ENCODE peak calls at places on chromosome 6, in ten cellular contexts. One of them, this sample, is unnamed.

GRCh38 chr6:167699141-167700036 is 127.3 kb upstream of the AFDN start:
- DNase-seq in body of pancreas: peak; percentile 69
- DNase-seq in heart left ventricle: peak; percentile 89
- DNase-seq in stomach: peak; percentile 49
- DNase-seq in H1: no peak
- DNase-seq in ovary: no peak
- DNase-seq in A549: no peak
- DNase-seq in breast epithelium: no peak
- DNase-seq in uterus: peak; percentile 73
- DNase-seq in NB4: peak; percentile 78
- DNase-seq in this sample: peak; percentile 18

GRCh38 chr6:50062051-50062450 is 12.3 kb upstream of the DEFB112 start:
- DNase-seq in body of pancreas: no peak
- DNase-seq in heart left ventricle: no peak
- DNase-seq in stomach: no peak
- DNase-seq in H1: no peak
- DNase-seq in ovary: no peak
- DNase-seq in A549: peak; percentile 7
- DNase-seq in breast epithelium: no peak
- DNase-seq in uterus: no peak
- DNase-seq in NB4: peak; percentile 7
- DNase-seq in this sample: no peak

GRCh38 chr6:20906938-20907337 is 372.7 kb downstream of the CDKAL1 start:
- DNase-seq in body of pancreas: no peak
- DNase-seq in heart left ventricle: no peak
- DNase-seq in stomach: no peak
- DNase-seq in H1: no peak
- DNase-seq in ovary: no peak
- DNase-seq in A549: peak; percentile 7
- DNase-seq in breast epithelium: no peak
- DNase-seq in uterus: no peak
- DNase-seq in NB4: peak; percentile 82
- DNase-seq in this sample: no peak

GRCh38 chr6:166461821-166462460 is 79.2 kb upstream of the MPC1 start:
- DNase-seq in body of pancreas: no peak
- DNase-seq in heart left ventricle: no peak
- DNase-seq in stomach: no peak
- DNase-seq in H1: no peak
- DNase-seq in ovary: no peak
- DNase-seq in A549: no peak
- DNase-seq in breast epithelium: no peak
- DNase-seq in uterus: no peak
- DNase-seq in NB4: no peak
- DNase-seq in this sample: no peak

GRCh38 chr6:165986647-165987482 is 180.8 kb downstream of the TBXT start:
- DNase-seq in body of pancreas: no peak
- DNase-seq in heart left ventricle: no peak
- DNase-seq in stomach: no peak
- DNase-seq in H1: no peak
- DNase-seq in ovary: peak; percentile 59
- DNase-seq in A549: peak; percentile 65
- DNase-seq in breast epithelium: no peak
- DNase-seq in uterus: no peak
- DNase-seq in NB4: peak; percentile 29
- DNase-seq in this sample: no peak

GRCh38 chr6:131858765-131859490 is 51.1 kb downstream of the ENPP1 start:
- DNase-seq in body of pancreas: no peak
- DNase-seq in heart left ventricle: no peak
- DNase-seq in stomach: no peak
- DNase-seq in H1: no peak
- DNase-seq in ovary: no peak
- DNase-seq in A549: no peak
- DNase-seq in breast epithelium: no peak
- DNase-seq in uterus: no peak
- DNase-seq in NB4: no peak
- DNase-seq in this sample: no peak

GRCh38 chr6:121305957-121306607 is 28.2 kb downstream of the TBC1D32 start:
- DNase-seq in body of pancreas: no peak
- DNase-seq in heart left ventricle: no peak
- DNase-seq in stomach: no peak
- DNase-seq in H1: no peak
- DNase-seq in ovary: no peak
- DNase-seq in A549: peak; percentile 46
- DNase-seq in breast epithelium: no peak
- DNase-seq in uterus: no peak
- DNase-seq in NB4: peak; percentile 58
- DNase-seq in this sample: no peak

GRCh38 chr6:67663105-67663895 is 971.8 kb upstream of the ADGRB3 start:
- DNase-seq in body of pancreas: no peak
- DNase-seq in heart left ventricle: no peak
- DNase-seq in stomach: no peak
- DNase-seq in H1: no peak
- DNase-seq in ovary: no peak
- DNase-seq in A549: no peak
- DNase-seq in breast epithelium: no peak
- DNase-seq in uterus: no peak
- DNase-seq in NB4: no peak
- DNase-seq in this sample: no peak

GRCh38 chr6:109453594-109454482 is 1.7 kb downstream of the MICAL1 start:
- DNase-seq in body of pancreas: no peak
- DNase-seq in heart left ventricle: no peak
- DNase-seq in stomach: no peak
- DNase-seq in H1: no peak
- DNase-seq in ovary: no peak
- DNase-seq in A549: no peak
- DNase-seq in breast epithelium: no peak
- DNase-seq in uterus: peak; percentile 49
- DNase-seq in NB4: peak; percentile 67
- DNase-seq in this sample: no peak

GRCh38 chr6:15368186-15368585 is 122.3 kb downstream of the JARID2 start:
- DNase-seq in body of pancreas: no peak
- DNase-seq in heart left ventricle: no peak
- DNase-seq in stomach: no peak
- DNase-seq in H1: no peak
- DNase-seq in ovary: no peak
- DNase-seq in A549: no peak
- DNase-seq in breast epithelium: no peak
- DNase-seq in uterus: no peak
- DNase-seq in NB4: peak; percentile 69
- DNase-seq in this sample: no peak

GRCh38 chr6:129252377-129253071 is 369.6 kb downstream of the LAMA2 start:
- DNase-seq in body of pancreas: no peak
- DNase-seq in heart left ventricle: no peak
- DNase-seq in stomach: no peak
- DNase-seq in H1: no peak
- DNase-seq in ovary: no peak
- DNase-seq in A549: no peak
- DNase-seq in breast epithelium: no peak
- DNase-seq in uterus: no peak
- DNase-seq in NB4: no peak
- DNase-seq in this sample: no peak

GRCh38 chr6:169173532-169174268 is 79.9 kb downstream of the THBS2 start:
- DNase-seq in body of pancreas: no peak
- DNase-seq in heart left ventricle: no peak
- DNase-seq in stomach: no peak
- DNase-seq in H1: no peak
- DNase-seq in ovary: no peak
- DNase-seq in A549: no peak
- DNase-seq in breast epithelium: no peak
- DNase-seq in uterus: no peak
- DNase-seq in NB4: no peak
- DNase-seq in this sample: no peak

GRCh38 chr6:119259027-119259426 is 90.5 kb downstream of the MAN1A1 start:
- DNase-seq in body of pancreas: no peak
- DNase-seq in heart left ventricle: no peak
- DNase-seq in stomach: no peak
- DNase-seq in H1: no peak
- DNase-seq in ovary: no peak
- DNase-seq in A549: no peak
- DNase-seq in breast epithelium: no peak
- DNase-seq in uterus: no peak
- DNase-seq in NB4: no peak
- DNase-seq in this sample: no peak

GRCh38 chr6:24809728-24810127 is 11.0 kb upstream of the ARMH2 start:
- DNase-seq in body of pancreas: no peak
- DNase-seq in heart left ventricle: no peak
- DNase-seq in stomach: no peak
- DNase-seq in H1: no peak
- DNase-seq in ovary: no peak
- DNase-seq in A549: no peak
- DNase-seq in breast epithelium: no peak
- DNase-seq in uterus: no peak
- DNase-seq in NB4: no peak
- DNase-seq in this sample: no peak
- TF ChIP-seq POLR2A in body of pancreas: no peak
- TF ChIP-seq POLR2A in heart left ventricle: no peak
- TF ChIP-seq POLR2A in stomach: no peak
- TF ChIP-seq POLR2A in H1: no peak
- TF ChIP-seq POLR2A in ovary: no peak
- TF ChIP-seq POLR2A in A549: no peak
- TF ChIP-seq POLR2A in breast epithelium: no peak
- TF ChIP-seq POLR2A in uterus: no peak
- TF ChIP-seq POLR2A in NB4: no peak
- TF ChIP-seq POLR2A in this sample: no peak

DNA sequence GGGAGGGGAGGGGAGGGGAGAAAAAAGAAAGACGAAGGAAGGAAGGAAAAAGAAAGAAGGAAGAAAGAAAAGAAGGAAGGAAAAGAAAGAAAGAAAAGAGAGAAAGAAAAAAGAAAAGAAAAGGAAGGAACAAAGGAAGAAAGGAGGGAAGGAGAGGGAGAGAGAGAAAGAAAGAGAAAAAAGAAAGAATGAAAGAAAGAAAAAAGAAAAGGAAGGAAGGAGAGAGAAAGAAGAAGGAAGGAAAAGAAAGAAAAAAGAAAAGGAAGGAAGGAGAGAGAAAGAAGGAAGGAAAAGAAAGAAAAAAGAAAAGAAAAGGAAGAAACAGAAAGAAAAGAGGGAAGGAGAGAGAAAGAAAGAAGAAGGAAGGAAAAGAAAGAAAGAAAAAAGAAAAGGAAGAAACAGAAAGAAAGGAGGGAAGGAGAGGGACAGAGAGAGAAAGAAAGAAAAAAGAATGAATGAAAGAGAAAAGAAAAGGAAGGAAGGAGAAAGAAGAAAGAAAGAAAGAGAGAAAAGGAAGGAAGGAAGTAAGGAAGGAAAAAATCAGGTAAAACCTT is 225.3 kb downstream of the TPBG start:
- DNase-seq in body of pancreas: no peak
- DNase-seq in heart left ventricle: no peak
- DNase-seq in stomach: no peak
- DNase-seq in H1: no peak
- DNase-seq in ovary: no peak
- DNase-seq in A549: no peak
- DNase-seq in breast epithelium: no peak
- DNase-seq in uterus: no peak
- DNase-seq in NB4: no peak
- DNase-seq in this sample: no peak
- TF ChIP-seq POLR2A in body of pancreas: no peak
- TF ChIP-seq POLR2A in heart left ventricle: no peak
- TF ChIP-seq POLR2A in stomach: no peak
- TF ChIP-seq POLR2A in H1: no peak
- TF ChIP-seq POLR2A in ovary: no peak
- TF ChIP-seq POLR2A in A549: no peak
- TF ChIP-seq POLR2A in breast epithelium: no peak
- TF ChIP-seq POLR2A in uterus: no peak
- TF ChIP-seq POLR2A in NB4: no peak
- TF ChIP-seq POLR2A in this sample: no peak

DNA sequence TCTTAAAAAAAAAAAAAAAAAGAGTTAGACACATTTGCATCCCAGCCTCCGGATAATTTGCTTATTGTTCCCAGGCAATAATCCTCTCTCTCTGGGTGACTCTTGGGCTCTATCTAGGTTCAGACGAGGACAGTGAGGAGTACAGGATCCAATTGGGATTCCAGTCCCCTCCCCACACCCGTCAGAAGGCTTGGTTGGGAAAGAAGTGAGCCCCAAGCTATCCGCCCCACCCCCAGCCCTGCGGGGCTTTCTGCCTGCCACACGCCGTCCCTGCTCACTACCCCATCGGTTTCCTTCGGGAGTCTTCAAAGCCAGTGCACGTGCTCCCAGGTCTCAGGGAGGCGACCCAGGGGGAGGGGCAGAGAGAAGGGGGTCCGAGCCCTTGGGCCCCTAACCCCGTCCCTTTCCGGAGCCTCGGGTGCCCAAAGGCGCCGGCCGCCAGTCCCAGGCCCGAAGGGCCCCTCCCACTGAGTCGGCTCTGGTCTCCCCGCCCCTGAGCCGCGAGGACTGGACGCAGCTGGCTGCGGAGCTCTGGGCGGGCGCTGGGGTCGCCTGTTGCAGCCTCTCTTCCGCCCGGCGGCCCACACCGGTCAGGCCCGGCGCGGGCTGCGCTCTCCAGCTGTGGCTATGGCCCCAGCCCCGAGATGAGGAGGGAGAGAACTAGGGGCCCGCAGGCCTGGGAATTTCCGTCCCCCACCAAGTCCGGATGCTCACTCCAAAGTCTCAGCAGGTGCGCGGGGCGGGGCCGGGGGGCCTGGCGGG is 2.5 kb downstream of the MYMX start:
- DNase-seq in body of pancreas: peak; percentile 89
- DNase-seq in heart left ventricle: peak; percentile 93
- DNase-seq in stomach: peak; percentile 88
- DNase-seq in H1: no peak
- DNase-seq in ovary: peak; percentile 87
- DNase-seq in A549: peak; percentile 57
- DNase-seq in breast epithelium: peak; percentile 78
- DNase-seq in uterus: peak; percentile 80
- DNase-seq in NB4: peak; percentile 92
- DNase-seq in this sample: peak; percentile 81
- TF ChIP-seq POLR2A in body of pancreas: peak; percentile 86
- TF ChIP-seq POLR2A in heart left ventricle: no peak
- TF ChIP-seq POLR2A in stomach: peak; percentile 53
- TF ChIP-seq POLR2A in H1: no peak
- TF ChIP-seq POLR2A in ovary: peak; percentile 57
- TF ChIP-seq POLR2A in A549: peak; percentile 42
- TF ChIP-seq POLR2A in breast epithelium: peak; percentile 73
- TF ChIP-seq POLR2A in uterus: peak; percentile 31
- TF ChIP-seq POLR2A in NB4: peak; percentile 40
- TF ChIP-seq POLR2A in this sample: no peak

GRCh38 chr6:33028220-33028849 is 18.9 kb upstream of the HLA-DOA start:
- DNase-seq in body of pancreas: no peak
- DNase-seq in heart left ventricle: no peak
- DNase-seq in stomach: no peak
- DNase-seq in H1: no peak
- DNase-seq in ovary: no peak
- DNase-seq in A549: no peak
- DNase-seq in breast epithelium: no peak
- DNase-seq in uterus: no peak
- DNase-seq in NB4: no peak
- DNase-seq in this sample: no peak

GRCh38 chr6:33034554-33034953 is 25.2 kb upstream of the HLA-DOA start:
- DNase-seq in body of pancreas: no peak
- DNase-seq in heart left ventricle: no peak
- DNase-seq in stomach: no peak
- DNase-seq in H1: no peak
- DNase-seq in ovary: no peak
- DNase-seq in A549: no peak
- DNase-seq in breast epithelium: no peak
- DNase-seq in uterus: no peak
- DNase-seq in NB4: no peak
- DNase-seq in this sample: no peak

GRCh38 chr6:33030245-33030644 is 20.9 kb upstream of the HLA-DOA start:
- DNase-seq in body of pancreas: no peak
- DNase-seq in heart left ventricle: no peak
- DNase-seq in stomach: no peak
- DNase-seq in H1: no peak
- DNase-seq in ovary: no peak
- DNase-seq in A549: no peak
- DNase-seq in breast epithelium: no peak
- DNase-seq in uterus: no peak
- DNase-seq in NB4: no peak
- DNase-seq in this sample: no peak

GRCh38 chr6:33029297-33030184 is 20.1 kb upstream of the HLA-DOA start:
- DNase-seq in body of pancreas: peak; percentile 76
- DNase-seq in heart left ventricle: no peak
- DNase-seq in stomach: peak; percentile 45
- DNase-seq in H1: no peak
- DNase-seq in ovary: no peak
- DNase-seq in A549: no peak
- DNase-seq in breast epithelium: no peak
- DNase-seq in uterus: peak; percentile 46
- DNase-seq in NB4: no peak
- DNase-seq in this sample: no peak
- TF ChIP-seq POLR2A in body of pancreas: peak; percentile 33
- TF ChIP-seq POLR2A in heart left ventricle: no peak
- TF ChIP-seq POLR2A in stomach: no peak
- TF ChIP-seq POLR2A in H1: no peak
- TF ChIP-seq POLR2A in ovary: no peak
- TF ChIP-seq POLR2A in A549: no peak
- TF ChIP-seq POLR2A in breast epithelium: no peak
- TF ChIP-seq POLR2A in uterus: peak; percentile 76
- TF ChIP-seq POLR2A in NB4: no peak
- TF ChIP-seq POLR2A in this sample: no peak

This sample was measured in H54.